ENCODE peak calls at places on chromosomes 11 and 22, in ten cellular contexts. B is substantia nigra, G is IMR-90, W is cardiac muscle cell, U is pancreas, F is left lung, A is right lobe of liver, C is ovary, O is MM.1S, L is Panc1. S is an unnamed sample.

GRCh38 chr22:19501897-19502447 is 22.2 kb downstream of the CLDN5 start:
- DNase-seq in W (no peak), F (no peak), B (no peak), G (no peak), C (no peak), U (no peak), A (no peak), L (no peak), O (no peak), S (no peak)

GRCh38 chr11:104531075-104531474 is 367.1 kb upstream of the PDGFD start:
- DNase-seq in W (no peak), L (peak; percentile 2), G (no peak), O (no peak), A (no peak), B (no peak), U (no peak), C (no peak), F (no peak), S (no peak)

GRCh38 chr11:79438631-79439429 is 2.0 kb downstream of the TENM4 start:
- DNase-seq in W (peak; percentile 16), F (peak; percentile 68), G (peak; percentile 42), B (peak; percentile 30), C (peak; percentile 65), A (no peak), O (peak; percentile 13), U (peak; percentile 45), L (no peak), S (peak; percentile 64)

GRCh38 chr11:79045811-79046304 is 395.0 kb downstream of the TENM4 start:
- DNase-seq in C (no peak), W (no peak), F (no peak), O (no peak), L (no peak), B (no peak), G (peak; percentile 58), U (no peak), A (peak; percentile 33), S (no peak)

GRCh38 chr11:82085493-82085892 is 648.2 kb downstream of the FAM181B start:
- DNase-seq in B (no peak), L (no peak), C (no peak), U (no peak), G (no peak), O (no peak), F (no peak), A (no peak), W (no peak), S (no peak)

GRCh38 chr11:68684385-68685356 is at the start of gene GAL:
- DNase-seq in F (peak; percentile 80), G (no peak), W (no peak), C (no peak), A (no peak), L (no peak), U (peak; percentile 70), O (no peak), B (no peak), S (no peak)

GRCh38 chr22:50074551-50075042 is 10.6 kb downstream of the MLC1 start:
- DNase-seq in G (no peak), L (no peak), W (peak; percentile 19), C (peak; percentile 31), O (no peak), U (peak; percentile 87), A (no peak), F (no peak), B (peak; percentile 37), S (no peak)

GRCh38 chr11:15770798-15771414 is 585.4 kb downstream of the SOX6 start:
- DNase-seq in O (peak; percentile 34), U (peak; percentile 26), A (peak; percentile 25), G (peak; percentile 52), F (no peak), L (no peak), W (peak; percentile 66), B (peak; percentile 24), C (peak; percentile 35), S (no peak)

GRCh38 chr11:66762088-66762487 is 33.1 kb upstream of the SPTBN2 start:
- DNase-seq in A (no peak), U (no peak), W (no peak), O (no peak), G (no peak), C (no peak), B (no peak), F (no peak), L (no peak), S (no peak)

GRCh38 chr11:19519912-19520641 is 192.6 kb upstream of the NAV2 start:
- DNase-seq in B (peak; percentile 33), W (peak; percentile 32), G (no peak), A (no peak), C (peak; percentile 33), U (no peak), O (no peak), F (no peak), L (no peak), S (no peak)

GRCh38 chr22:40238425-40239344 is 61.0 kb downstream of the TNRC6B start:
- DNase-seq in C (no peak), F (no peak), B (no peak), U (no peak), A (no peak), L (peak; percentile 30), W (peak; percentile 84), G (peak; percentile 74), O (no peak), S (no peak)

GRCh38 chr11:59380263-59381059 is 21.8 kb downstream of the OR5AN1 start:
- DNase-seq in C (no peak), A (no peak), B (no peak), L (no peak), G (no peak), F (no peak), W (no peak), O (peak; percentile 64), U (no peak), S (no peak)

GRCh38 chr22:50177537-50178470 is 7.3 kb downstream of the PANX2 start:
- DNase-seq in W (no peak), U (no peak), G (no peak), C (peak; percentile 57), B (no peak), A (peak; percentile 25), O (no peak), F (peak; percentile 72), L (no peak), S (no peak)

GRCh38 chr11:131349368-131350086 is 20.9 kb upstream of the NTM start:
- DNase-seq in W (no peak), L (no peak), A (no peak), F (no peak), C (no peak), U (no peak), O (no peak), B (no peak), G (no peak), S (no peak)

GRCh38 chr22:37749831-37750595 is 53.2 kb downstream of the TRIOBP start:
- DNase-seq in F (no peak), L (no peak), U (no peak), A (no peak), G (peak; percentile 78), O (no peak), B (no peak), C (no peak), W (peak; percentile 50), S (no peak)

GRCh38 chr22:22928666-22929380 is 41.2 kb downstream of the IGLL5 start:
- DNase-seq in O (peak; percentile 100), F (peak; percentile 67), A (peak; percentile 29), G (peak; percentile 16), U (no peak), L (no peak), C (no peak), B (peak; percentile 29), W (peak; percentile 33), S (no peak)

GRCh38 chr11:37504925-37505324 is 906.9 kb upstream of the RAG2 start:
- DNase-seq in B (no peak), U (no peak), L (no peak), C (no peak), A (no peak), W (peak; percentile 72), G (peak; percentile 95), O (no peak), F (no peak), S (no peak)

GRCh38 chr11:7019500-7020182 is 505 bp downstream of the ZNF214 start:
- DNase-seq in A (peak; percentile 35), C (peak; percentile 65), F (peak; percentile 84), O (no peak), U (peak; percentile 76), W (peak; percentile 42), G (peak; percentile 20), B (peak; percentile 38), L (no peak), S (no peak)

GRCh38 chr11:72676874-72677341 is 2.7 kb upstream of the PDE2A start:
- DNase-seq in A (peak; percentile 67), G (peak; percentile 26), U (peak; percentile 91), L (no peak), O (peak; percentile 38), C (peak; percentile 85), B (peak; percentile 20), W (peak; percentile 60), F (peak; percentile 90), S (peak; percentile 34)

GRCh38 chr11:97722065-97722464 is 1298.7 kb upstream of the CNTN5 start:
- DNase-seq in C (no peak), F (no peak), G (peak; percentile 89), A (no peak), B (no peak), W (peak; percentile 93), O (no peak), L (no peak), U (no peak), S (no peak)

GRCh38 chr11:34427171-34427805 is 11.4 kb upstream of the CAT start:
- DNase-seq in F (no peak), U (no peak), C (no peak), A (no peak), B (no peak), G (peak; percentile 72), O (no peak), W (peak; percentile 85), L (no peak), S (no peak)

GRCh38 chr11:64660706-64661105 is 62.3 kb downstream of the NRXN2 start:
- DNase-seq in A (no peak), W (no peak), O (no peak), F (no peak), L (no peak), C (no peak), U (no peak), G (no peak), B (no peak), S (no peak)
- H3K27ac ChIP-seq in A (no peak overlapping the region), W (no peak overlapping the region), O (no peak overlapping the region), F (no peak overlapping the region), L (no peak overlapping the region), C (no peak overlapping the region), U (no peak overlapping the region), G (no peak overlapping the region), B (peak overlapping the region; percentile 52), S (no peak overlapping the region)

GRCh38 chr22:43172191-43172590 is 14.7 kb downstream of the TTLL12 start:
- DNase-seq in C (no peak), W (no peak), U (peak; percentile 34), F (no peak), B (no peak), L (no peak), G (no peak), A (no peak), O (no peak), S (no peak)
- H3K27ac ChIP-seq in C (no peak overlapping the region), W (no peak overlapping the region), U (no peak overlapping the region), F (no peak overlapping the region), B (no peak overlapping the region), L (no peak overlapping the region), G (no peak overlapping the region), A (no peak overlapping the region), O (no peak overlapping the region), S (no peak overlapping the region)

GRCh38 chr11:76007179-76007578 is 192.2 kb downstream of the UVRAG start:
- DNase-seq in A (no peak), U (no peak), L (no peak), O (no peak), G (peak; percentile 50), C (no peak), W (no peak), B (no peak), F (no peak), S (no peak)
- H3K27ac ChIP-seq in A (no peak overlapping the region), U (no peak overlapping the region), L (no peak overlapping the region), O (no peak overlapping the region), G (peak overlapping the region; percentile 29), C (no peak overlapping the region), W (no peak overlapping the region), B (no peak overlapping the region), F (no peak overlapping the region), S (no peak overlapping the region)

GRCh38 chr11:12770435-12770834 is 96.2 kb downstream of the TEAD1 start:
- DNase-seq in F (no peak), G (no peak), B (no peak), U (no peak), C (no peak), A (no peak), L (no peak), O (no peak), W (no peak), S (no peak)
- H3K27ac ChIP-seq in F (no peak overlapping the region), G (no peak overlapping the region), B (no peak overlapping the region), U (no peak overlapping the region), C (no peak overlapping the region), A (no peak overlapping the region), L (no peak overlapping the region), O (no peak overlapping the region), W (peak overlapping the region; percentile 51), S (no peak overlapping the region)

S was measured in dorsolateral prefrontal cortex.